ENCODE peak calls at places on chromosomes 3 and 15, in four cellular contexts. One of them, this sample, is unnamed. For H3K27me3, the result is how much of the 10 kb centered on the place peaks cover.

GRCh38 chr3:150385296-150386242 is 22.5 kb upstream of the TSC22D2 start:
- DNase-seq in GM23338: no peak
- DNase-seq in right cardiac atrium: no peak
- DNase-seq in A673: no peak
- DNase-seq in this sample: no peak

GRCh38 chr15:85026304-85027032 is 44.8 kb downstream of the PDE8A start:
- DNase-seq in right cardiac atrium: no peak
- DNase-seq in A673: no peak
- DNase-seq in GM23338: no peak
- DNase-seq in this sample: no peak

GRCh38 chr3:42667523-42668402 is 14.3 kb downstream of the ZBTB47 start:
- DNase-seq in right cardiac atrium: peak
- DNase-seq in GM23338: no peak
- DNase-seq in A673: no peak
- DNase-seq in this sample: no peak

GRCh38 chr15:81098884-81099601 is 35.0 kb upstream of the CFAP161 start:
- DNase-seq in GM23338: no peak
- DNase-seq in A673: peak
- DNase-seq in right cardiac atrium: peak
- DNase-seq in this sample: no peak

GRCh38 chr3:29011441-29011840 is 269.4 kb upstream of the RBMS3 start:
- DNase-seq in A673: no peak
- DNase-seq in right cardiac atrium: no peak
- DNase-seq in GM23338: no peak
- DNase-seq in this sample: no peak

GRCh38 chr15:66224946-66225345 is 28.6 kb downstream of the MEGF11 start:
- DNase-seq in GM23338: no peak
- DNase-seq in right cardiac atrium: no peak
- DNase-seq in A673: no peak
- DNase-seq in this sample: no peak

GRCh38 chr3:42025388-42026138 is 63.7 kb upstream of the ULK4 start:
- DNase-seq in A673: peak
- DNase-seq in right cardiac atrium: peak
- DNase-seq in GM23338: peak
- DNase-seq in this sample: no peak

GRCh38 chr3:187726564-187726963 is 18.7 kb downstream of the BCL6 start:
- DNase-seq in A673: no peak
- DNase-seq in right cardiac atrium: no peak
- DNase-seq in GM23338: no peak
- DNase-seq in this sample: no peak

GRCh38 chr15:90889736-90890456 is 5.6 kb downstream of the FES start:
- DNase-seq in right cardiac atrium: peak
- DNase-seq in A673: no peak
- DNase-seq in GM23338: no peak
- DNase-seq in this sample: no peak

GRCh38 chr15:80404057-80404718 is at the start of gene ARNT2:
- DNase-seq in right cardiac atrium: peak
- DNase-seq in GM23338: peak
- DNase-seq in A673: no peak
- DNase-seq in this sample: no peak

GRCh38 chr15:92803852-92804609 is 96.1 kb upstream of the CHD2 start:
- DNase-seq in GM23338: no peak
- DNase-seq in right cardiac atrium: peak
- DNase-seq in A673: peak
- DNase-seq in this sample: no peak

GRCh38 chr15:98160236-98160635 is 199.7 kb downstream of the ARRDC4 start:
- DNase-seq in right cardiac atrium: no peak
- DNase-seq in A673: peak
- DNase-seq in GM23338: no peak
- DNase-seq in this sample: peak

GRCh38 chr3:154095832-154096421 is 25.3 kb upstream of the ARHGEF26 start:
- DNase-seq in A673: peak
- DNase-seq in right cardiac atrium: no peak
- DNase-seq in GM23338: peak
- DNase-seq in this sample: no peak

GRCh38 chr3:141422961-141423582 is 54.8 kb downstream of the ZBTB38 start:
- DNase-seq in A673: no peak
- DNase-seq in GM23338: no peak
- DNase-seq in right cardiac atrium: no peak
- DNase-seq in this sample: no peak

GRCh38 chr15:64284037-64284436 is 71.9 kb downstream of the CSNK1G1 start:
- DNase-seq in right cardiac atrium: no peak
- DNase-seq in A673: no peak
- DNase-seq in GM23338: no peak
- DNase-seq in this sample: no peak

GRCh38 chr3:52095990-52096775 is 39.8 kb upstream of the DUSP7 start:
- DNase-seq in A673: no peak
- DNase-seq in right cardiac atrium: no peak
- DNase-seq in GM23338: no peak
- DNase-seq in this sample: no peak

GRCh38 chr3:155607761-155608160 is 137.1 kb downstream of the PLCH1 start:
- DNase-seq in GM23338: no peak
- DNase-seq in right cardiac atrium: no peak
- DNase-seq in A673: no peak
- DNase-seq in this sample: no peak

GRCh38 chr3:161475905-161476304 is 20.7 kb upstream of the OTOL1 start:
- DNase-seq in right cardiac atrium: no peak
- DNase-seq in GM23338: no peak
- DNase-seq in A673: no peak
- DNase-seq in this sample: no peak

DNA sequence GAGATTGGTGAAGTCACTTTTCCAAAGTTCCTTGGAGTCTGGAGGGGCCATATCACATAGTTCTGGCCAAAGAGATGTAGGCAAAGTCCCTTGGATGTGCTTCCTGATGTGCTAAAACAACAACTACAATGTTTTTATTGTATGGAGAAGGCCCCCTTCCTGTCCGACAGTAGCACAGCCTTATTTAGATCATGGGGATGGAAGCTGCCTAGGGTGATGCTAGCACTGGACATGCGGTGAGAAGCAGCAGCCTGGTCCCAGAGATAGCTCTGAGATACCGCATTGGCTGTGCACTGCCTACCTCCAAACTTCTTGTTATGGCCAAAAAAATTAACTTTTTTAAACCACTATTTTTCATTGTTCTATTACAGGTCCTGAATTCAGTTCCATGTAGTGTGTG is 137.6 kb downstream of the AQP9 start:
- DNase-seq in A673: no peak
- DNase-seq in GM23338: no peak
- DNase-seq in right cardiac atrium: no peak
- DNase-seq in this sample: no peak
- H3K4me3 ChIP-seq in A673: no peak
- H3K4me3 ChIP-seq in GM23338: no peak
- H3K4me3 ChIP-seq in right cardiac atrium: no peak
- H3K4me3 ChIP-seq in this sample: no peak

GRCh38 chr3:186362988-186363387 is 954 bp upstream of the DGKG start:
- DNase-seq in A673: no peak
- DNase-seq in right cardiac atrium: no peak
- DNase-seq in GM23338: no peak
- DNase-seq in this sample: no peak
- H3K27me3 ChIP-seq in A673: half or more
- H3K27me3 ChIP-seq in right cardiac atrium: under half
- H3K27me3 ChIP-seq in GM23338: half or more
- H3K27me3 ChIP-seq in this sample: under half

GRCh38 chr3:115999598-115999997 is 376.3 kb downstream of the GAP43 start:
- DNase-seq in right cardiac atrium: no peak
- DNase-seq in GM23338: no peak
- DNase-seq in A673: peak
- DNase-seq in this sample: no peak
- H3K4me3 ChIP-seq in right cardiac atrium: no peak
- H3K4me3 ChIP-seq in GM23338: no peak
- H3K4me3 ChIP-seq in A673: no peak
- H3K4me3 ChIP-seq in this sample: no peak

DNA sequence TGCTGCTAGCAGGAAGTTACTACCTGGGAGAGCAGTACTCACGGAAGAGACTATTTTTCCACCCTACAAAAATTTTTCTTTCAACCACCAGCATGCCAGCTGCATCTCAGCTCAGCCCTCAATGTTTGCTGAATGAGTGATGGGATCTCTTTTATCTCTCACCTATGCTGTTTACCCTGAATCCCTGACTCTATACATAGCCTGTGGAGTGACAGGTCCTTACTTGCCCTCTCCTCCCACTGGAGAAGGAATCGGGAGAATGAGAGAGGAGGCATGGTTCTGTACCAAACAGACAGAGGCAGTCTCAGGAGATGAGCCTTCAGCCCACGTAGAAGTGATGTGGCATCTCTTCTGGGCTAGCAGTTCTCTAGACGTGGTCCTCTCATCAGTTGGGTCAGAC is 6.7 kb upstream of the DGKG start:
- DNase-seq in GM23338: no peak
- DNase-seq in A673: no peak
- DNase-seq in right cardiac atrium: no peak
- DNase-seq in this sample: no peak
- H3K27me3 ChIP-seq in GM23338: under half
- H3K27me3 ChIP-seq in A673: half or more
- H3K27me3 ChIP-seq in right cardiac atrium: under half
- H3K27me3 ChIP-seq in this sample: under half

GRCh38 chr3:79148786-79149185 is 619.0 kb downstream of the ROBO1 start:
- DNase-seq in right cardiac atrium: no peak
- DNase-seq in GM23338: no peak
- DNase-seq in A673: no peak
- DNase-seq in this sample: no peak
- H3K4me3 ChIP-seq in right cardiac atrium: no peak
- H3K4me3 ChIP-seq in GM23338: no peak
- H3K4me3 ChIP-seq in A673: no peak
- H3K4me3 ChIP-seq in this sample: no peak

This sample was measured in CD8-positive, alpha-beta memory T cell.